ENCODE peak calls at places on chromosomes 2 and 18, in six cellular contexts. O is fibroblast of the aortic adventitia; L is mammary epithelial cell; Y is OCI-LY7; B is heart left ventricle; A is CD8-positive, alpha-beta T cell. G is an unnamed sample.

GRCh38 chr2:161199885-161200284 is 39.7 kb downstream of the TANK start:
- DNase-seq in O (no peak), L (no peak), Y (peak; percentile 18), B (no peak), A (no peak), G (no peak)

GRCh38 chr2:160584972-160585494 is 91.4 kb upstream of the RBMS1 start:
- DNase-seq in O (peak; percentile 82), L (no peak), Y (no peak), B (no peak), A (no peak), G (no peak)

GRCh38 chr18:50649821-50650220 is 89.9 kb downstream of the MAPK4 start:
- DNase-seq in O (peak; percentile 60), L (peak; percentile 72), Y (no peak), B (peak; percentile 86), A (no peak), G (no peak)

GRCh38 chr2:139296672-139297209 is 516.6 kb upstream of the NXPH2 start:
- DNase-seq in O (no peak), L (peak; percentile 20), Y (no peak), B (no peak), A (no peak), G (peak; percentile 40)

GRCh38 chr2:94939349-94939748 is 68.1 kb downstream of the TEKT4 start:
- DNase-seq in O (no peak), L (no peak), Y (no peak), B (no peak), A (no peak), G (no peak)

GRCh38 chr2:217215877-217216276 is 356.0 kb upstream of the TNP1 start:
- DNase-seq in O (no peak), L (no peak), Y (no peak), B (no peak), A (no peak), G (peak; percentile 55)

GRCh38 chr18:10872297-10872696 is 277.1 kb downstream of the PIEZO2 start:
- DNase-seq in O (peak; percentile 47), L (no peak), Y (no peak), B (peak; percentile 25), A (no peak), G (no peak)

GRCh38 chr2:188181035-188181434 is 110.6 kb upstream of the GULP1 start:
- DNase-seq in O (peak; percentile 12), L (no peak), Y (no peak), B (no peak), A (no peak), G (no peak)

GRCh38 chr2:136653836-136654235 is 111.5 kb upstream of the THSD7B start:
- DNase-seq in O (no peak), L (no peak), Y (no peak), B (peak; percentile 42), A (no peak), G (no peak)

GRCh38 chr18:37559194-37559593 is 6.4 kb downstream of the CELF4 start:
- DNase-seq in O (no peak), L (no peak), Y (no peak), B (no peak), A (no peak), G (no peak)

GRCh38 chr2:112597537-112598322 is 13.3 kb downstream of the CHCHD5 start:
- DNase-seq in O (no peak), L (no peak), Y (no peak), B (no peak), A (no peak), G (no peak)
- TF ChIP-seq CTCF in O (no peak), L (no peak), Y (no peak), B (no peak), A (no peak), G (no peak)

GRCh38 chr18:79884963-79885728 is 66.3 kb downstream of the SLC66A2 start:
- DNase-seq in O (no peak), L (no peak), Y (peak; percentile 28), B (peak; percentile 23), A (no peak), G (no peak)
- H3K4me3 ChIP-seq in O (no peak overlapping the region), L (no peak overlapping the region), Y (no peak overlapping the region), B (no peak overlapping the region), A (no peak overlapping the region), G (no peak overlapping the region)

GRCh38 chr2:241882090-241882625 is 12.6 kb downstream of the RTP5 start:
- DNase-seq in O (no peak), L (no peak), Y (peak; percentile 61), B (peak; percentile 61), A (peak; percentile 56), G (no peak)
- TF ChIP-seq CTCF in O (no peak), L (no peak), Y (peak; percentile 69), B (no peak), A (no peak), G (no peak)

GRCh38 chr18:23650963-23651927 is 11.5 kb downstream of the ANKRD29 start:
- DNase-seq in O (peak; percentile 91), L (peak; percentile 81), Y (no peak), B (no peak), A (no peak), G (peak; percentile 94)

GRCh38 chr18:23646282-23646681 is 16.4 kb downstream of the ANKRD29 start:
- DNase-seq in O (no peak), L (no peak), Y (no peak), B (no peak), A (no peak), G (no peak)

GRCh38 chr18:23648456-23648855 is 14.3 kb downstream of the ANKRD29 start:
- DNase-seq in O (no peak), L (no peak), Y (no peak), B (no peak), A (no peak), G (no peak)

GRCh38 chr18:23652232-23652631 is 10.5 kb downstream of the ANKRD29 start:
- DNase-seq in O (no peak), L (no peak), Y (no peak), B (no peak), A (no peak), G (no peak)

DNA sequence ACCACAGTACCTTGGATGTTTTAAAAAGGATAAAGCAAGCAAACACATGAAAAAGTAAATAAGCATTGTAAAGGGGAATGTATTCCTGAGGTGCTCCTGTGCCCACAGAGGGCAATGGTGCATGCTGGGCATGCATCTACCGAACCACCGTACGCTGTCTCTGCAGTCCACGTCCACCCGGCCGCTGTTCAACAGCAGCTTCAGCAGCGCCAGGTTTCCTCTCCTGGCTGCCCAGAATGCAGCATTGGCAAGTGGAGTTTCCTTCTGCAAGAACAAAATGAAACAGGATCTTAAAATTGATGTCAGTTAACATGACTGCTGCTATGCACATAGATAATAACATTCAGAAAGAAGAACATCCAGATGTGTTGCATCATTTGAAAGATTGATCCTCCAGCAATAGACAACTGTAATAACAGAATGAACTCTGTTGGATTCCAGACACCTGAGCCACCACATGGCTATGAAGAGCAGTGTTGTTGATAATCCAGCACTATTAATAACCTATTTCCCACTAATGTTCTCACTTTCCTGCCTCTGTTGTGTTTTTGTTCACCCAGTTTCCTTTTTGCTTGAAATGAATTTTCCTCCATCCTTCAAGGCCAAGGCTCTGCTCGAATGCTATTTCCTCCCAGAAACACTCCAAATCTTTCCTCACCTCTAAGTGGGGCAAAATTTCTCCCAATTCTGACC is 13.6 kb downstream of the ANKRD29 start:
- DNase-seq in O (no peak), L (no peak), Y (no peak), B (no peak), A (no peak), G (no peak)
- H3K4me3 ChIP-seq in O (no peak overlapping the region), L (no peak overlapping the region), Y (no peak overlapping the region), B (no peak overlapping the region), A (no peak overlapping the region), G (no peak overlapping the region)

GRCh38 chr2:20446917-20447436 is at the start of gene RHOB:
- DNase-seq in O (peak; percentile 99), L (peak; percentile 97), Y (peak; percentile 67), B (peak; percentile 98), A (peak; percentile 86), G (peak; percentile 92)
- TF ChIP-seq CTCF in O (peak; percentile 7), L (no peak), Y (no peak), B (no peak), A (no peak), G (no peak)

DNA sequence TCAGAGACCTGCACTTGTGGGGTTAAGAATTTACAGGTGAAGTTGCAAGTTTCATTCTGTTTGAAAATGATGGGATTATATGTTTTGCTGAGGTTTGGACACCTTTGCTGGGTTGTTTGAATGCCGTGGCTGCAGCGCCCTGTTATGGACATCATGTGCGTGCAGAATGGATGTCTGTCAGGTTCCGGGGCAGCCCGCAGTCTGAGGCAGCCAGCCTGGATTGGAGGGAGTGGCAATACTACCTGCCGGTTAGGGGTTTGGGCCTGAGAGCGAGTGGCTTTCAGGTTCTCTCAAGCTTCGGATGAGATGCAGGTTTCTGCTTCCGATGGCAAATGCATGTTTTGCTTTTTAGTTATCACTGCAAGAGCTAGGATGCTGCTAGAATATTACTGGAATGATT is 1.1 kb downstream of the CASP8 start:
- DNase-seq in O (no peak), L (no peak), Y (peak; percentile 31), B (no peak), A (peak; percentile 70), G (no peak)
- H3K4me3 ChIP-seq in O (peak overlapping the region; percentile 26), L (no peak overlapping the region), Y (peak overlapping the region; percentile 69), B (peak overlapping the region; percentile 5), A (peak overlapping the region; percentile 56), G (no peak overlapping the region)

GRCh38 chr18:42471886-42472285 is 516.9 kb downstream of the PIK3C3 start:
- DNase-seq in O (no peak), L (no peak), Y (no peak), B (no peak), A (no peak), G (no peak)
- TF ChIP-seq CTCF in O (no peak), L (no peak), Y (no peak), B (no peak), A (no peak), G (no peak)

G was measured in bronchial epithelial cell.